ENCODE peak calls at places on chromosome 17, in six cellular contexts. O is right lobe of liver, R is adrenal gland, C is A549, H is stomach, A is transverse colon. X is an unnamed sample. For H3K4me1, the result is how much of the 10 kb centered on the place peaks cover.

GRCh38 chr17:15185625-15185991 is 79.5 kb downstream of the PMP22 start:
- DNase-seq in O (no peak), R (peak), C (peak), H (no peak), A (peak), X (peak)

GRCh38 chr17:83053021-83053778 is 26.2 kb upstream of the METRNL start:
- DNase-seq in O (no peak), R (peak), C (no peak), H (peak), A (no peak), X (no peak)

GRCh38 chr17:65774787-65775186 is 213.3 kb upstream of the AXIN2 start:
- DNase-seq in O (no peak), R (no peak), C (no peak), H (no peak), A (no peak), X (no peak)

GRCh38 chr17:50261051-50261915 is 13.0 kb upstream of the TMEM92 start:
- DNase-seq in O (no peak), R (no peak), C (no peak), H (no peak), A (no peak), X (no peak)

GRCh38 chr17:74259667-74260524 is 14.1 kb upstream of the DNAI2 start:
- DNase-seq in O (no peak), R (no peak), C (no peak), H (no peak), A (no peak), X (no peak)

GRCh38 chr17:27551701-27552466 is 79.1 kb upstream of the LGALS9 start:
- DNase-seq in O (no peak), R (no peak), C (peak), H (no peak), A (peak), X (no peak)

GRCh38 chr17:27663862-27664605 is 33.0 kb downstream of the LGALS9 start:
- DNase-seq in O (peak), R (no peak), C (no peak), H (no peak), A (no peak), X (no peak)

GRCh38 chr17:33175565-33175964 is 117.5 kb downstream of the ASIC2 start:
- DNase-seq in O (no peak), R (no peak), C (no peak), H (no peak), A (no peak), X (no peak)

GRCh38 chr17:40290629-40291296 is 3.1 kb downstream of the CDC6 start:
- DNase-seq in O (no peak), R (peak), C (peak), H (peak), A (peak), X (peak)

GRCh38 chr17:50918933-50919296 is 52.8 kb upstream of the TOB1 start:
- DNase-seq in O (peak), R (no peak), C (no peak), H (peak), A (peak), X (no peak)

GRCh38 chr17:65290041-65290440 is 152.9 kb downstream of the RGS9 start:
- DNase-seq in O (no peak), R (no peak), C (no peak), H (no peak), A (peak), X (no peak)

GRCh38 chr17:8159459-8160223 is 3.1 kb downstream of the VAMP2 start:
- DNase-seq in O (peak), R (no peak), C (no peak), H (no peak), A (no peak), X (no peak)

GRCh38 chr17:16676645-16677044 is 13.4 kb upstream of the CCDC144A start:
- DNase-seq in O (no peak), R (no peak), C (no peak), H (no peak), A (no peak), X (no peak)

GRCh38 chr17:4968166-4968915 is 724 bp upstream of the SPAG7 start:
- DNase-seq in O (no peak), R (peak), C (no peak), H (no peak), A (no peak), X (peak)

GRCh38 chr17:61461967-61462733 is 9.9 kb downstream of the TBX4 start:
- DNase-seq in O (peak), R (no peak), C (no peak), H (no peak), A (no peak), X (no peak)

GRCh38 chr17:37791434-37791833 is 46.6 kb upstream of the HNF1B start:
- DNase-seq in O (no peak), R (no peak), C (peak), H (peak), A (peak), X (no peak)

GRCh38 chr17:48871551-48872351 is 20.8 kb upstream of the ATP5MC1 start:
- DNase-seq in O (peak), R (peak), C (peak), H (peak), A (peak), X (no peak)

GRCh38 chr17:49230636-49231562 is at the start of gene PHOSPHO1:
- DNase-seq in O (peak), R (peak), C (peak), H (peak), A (peak), X (peak)

GRCh38 chr17:45385331-45385997 is 47.2 kb downstream of the ARHGAP27 start:
- DNase-seq in O (peak), R (peak), C (peak), H (peak), A (peak), X (peak)

GRCh38 chr17:49252148-49252682 is 21.6 kb upstream of the PHOSPHO1 start:
- DNase-seq in O (no peak), R (peak), C (peak), H (no peak), A (no peak), X (no peak)

GRCh38 chr17:43917348-43918025 is 10.2 kb upstream of the MPP2 start:
- DNase-seq in O (no peak), R (peak), C (peak), H (peak), A (peak), X (peak)

GRCh38 chr17:15442316-15443185 is 24.9 kb downstream of the CDRT4 start:
- DNase-seq in O (no peak), R (no peak), C (no peak), H (no peak), A (no peak), X (no peak)

GRCh38 chr17:65219124-65219523 is 82.0 kb downstream of the RGS9 start:
- DNase-seq in O (no peak), R (no peak), C (peak), H (no peak), A (no peak), X (no peak)

GRCh38 chr17:69407759-69408158 is 6.7 kb upstream of the MAP2K6 start:
- DNase-seq in O (no peak), R (no peak), C (no peak), H (no peak), A (no peak), X (no peak)

GRCh38 chr17:50589112-50589712 is 28.7 kb downstream of the CACNA1G start:
- DNase-seq in O (no peak), R (peak), C (no peak), H (peak), A (no peak), X (peak)

GRCh38 chr17:34305606-34306005 is 13.6 kb upstream of the CCL8 start:
- DNase-seq in O (no peak), R (no peak), C (no peak), H (no peak), A (no peak), X (no peak)

GRCh38 chr17:34307110-34307509 is 12.1 kb upstream of the CCL8 start:
- DNase-seq in O (no peak), R (no peak), C (no peak), H (no peak), A (no peak), X (no peak)

GRCh38 chr17:34306466-34306865 is 12.8 kb upstream of the CCL8 start:
- DNase-seq in O (no peak), R (peak), C (peak), H (no peak), A (no peak), X (peak)

GRCh38 chr17:34311291-34311690 is 7.9 kb upstream of the CCL8 start:
- DNase-seq in O (no peak), R (no peak), C (no peak), H (no peak), A (no peak), X (no peak)

DNA sequence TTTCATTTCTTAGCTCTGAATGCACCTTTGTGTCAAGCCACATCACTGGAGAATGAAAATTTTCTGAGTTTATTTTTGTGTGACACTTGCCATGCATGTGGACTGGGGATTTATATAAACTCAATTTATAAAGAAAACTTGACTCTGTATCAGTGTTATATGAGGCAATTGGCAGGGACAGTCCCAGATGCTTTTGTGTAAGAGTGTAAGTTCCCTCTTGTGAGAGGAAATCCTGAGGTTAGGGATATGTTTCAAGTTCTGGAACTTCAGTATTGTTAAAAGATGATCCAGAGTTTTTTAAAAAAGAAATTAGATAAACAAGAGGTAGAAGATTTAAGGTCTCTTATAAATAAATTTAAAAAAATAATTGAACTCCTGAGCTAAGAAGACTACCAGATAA is 10.9 kb upstream of the CCL8 start:
- DNase-seq in O (no peak), R (no peak), C (no peak), H (no peak), A (no peak), X (no peak)
- H3K4me1 ChIP-seq in O (under half), R (under half), C (under half), H (under half), A (under half), X (under half)

DNA sequence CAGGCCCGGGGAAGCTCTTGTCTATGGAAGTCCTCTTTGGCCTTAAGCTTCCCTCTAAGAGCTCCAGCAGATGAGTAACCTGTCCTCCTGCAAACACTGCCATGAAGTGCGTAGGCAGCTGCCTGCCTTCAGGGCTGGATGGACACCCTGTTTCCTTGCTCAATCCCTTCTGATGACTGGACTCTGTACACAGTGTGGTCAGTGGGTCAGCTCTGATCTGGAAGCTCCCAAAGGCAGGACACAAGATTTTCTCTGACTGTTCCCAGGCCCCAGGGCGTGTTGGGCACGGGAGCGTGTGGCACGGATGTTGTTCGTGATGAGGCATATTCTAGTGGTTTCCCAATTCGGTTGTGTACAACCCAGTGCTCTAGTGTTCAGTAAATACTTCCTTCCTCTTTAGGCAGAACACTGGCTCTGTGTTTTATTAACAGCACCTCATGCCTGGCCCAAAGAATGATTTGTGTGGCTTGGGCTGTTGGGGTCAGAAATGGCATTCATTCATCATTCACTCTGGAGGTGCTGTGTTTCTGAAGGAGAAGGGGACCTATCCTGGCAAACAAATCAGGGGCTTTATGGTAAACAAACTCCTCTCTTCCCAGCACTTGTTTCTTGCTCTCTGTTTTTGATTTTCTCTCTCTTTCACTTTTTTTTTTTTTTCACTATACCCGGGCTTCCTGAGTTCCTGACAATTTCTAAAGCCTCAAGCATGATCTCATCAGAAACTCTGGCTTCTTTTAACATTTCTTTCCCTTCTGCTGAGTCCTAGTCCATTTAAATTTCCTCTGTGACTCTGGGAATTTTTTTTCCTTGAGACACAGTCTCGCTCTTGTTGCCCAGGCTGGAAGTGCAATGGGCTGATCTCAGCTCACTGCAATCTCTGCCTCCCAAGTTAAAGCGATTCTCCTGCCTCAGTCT is 12.0 kb upstream of the RNF157 start:
- DNase-seq in O (peak), R (peak), C (peak), H (peak), A (peak), X (no peak)
- TF ChIP-seq POLR2A in O (peak), R (no peak), C (no peak), H (no peak), A (peak), X (no peak)

DNA sequence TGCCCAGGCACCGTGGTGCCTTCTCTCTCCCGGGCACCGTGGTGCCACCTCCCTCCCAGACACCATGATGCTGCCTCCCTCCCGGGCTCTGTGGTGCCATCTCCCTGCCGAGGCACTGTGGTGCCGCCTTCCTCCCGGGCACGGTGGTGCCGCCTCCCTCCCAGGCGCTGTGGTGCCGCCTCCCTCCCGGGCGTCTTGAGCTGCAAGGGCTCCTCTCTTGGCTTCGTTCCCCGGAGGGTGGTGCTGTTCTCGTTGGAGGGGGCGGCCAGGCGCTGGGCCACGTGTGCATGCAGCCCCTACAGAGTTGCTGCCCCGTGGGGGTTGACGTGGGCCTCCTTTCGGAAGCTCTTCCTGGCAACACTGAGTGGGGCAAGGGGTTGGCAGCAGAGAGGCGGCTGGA is 8.2 kb downstream of the CENPX start:
- DNase-seq in O (no peak), R (no peak), C (no peak), H (no peak), A (no peak), X (no peak)
- H3K27ac ChIP-seq in O (no peak), R (no peak), C (no peak), H (no peak), A (no peak), X (no peak)

DNA sequence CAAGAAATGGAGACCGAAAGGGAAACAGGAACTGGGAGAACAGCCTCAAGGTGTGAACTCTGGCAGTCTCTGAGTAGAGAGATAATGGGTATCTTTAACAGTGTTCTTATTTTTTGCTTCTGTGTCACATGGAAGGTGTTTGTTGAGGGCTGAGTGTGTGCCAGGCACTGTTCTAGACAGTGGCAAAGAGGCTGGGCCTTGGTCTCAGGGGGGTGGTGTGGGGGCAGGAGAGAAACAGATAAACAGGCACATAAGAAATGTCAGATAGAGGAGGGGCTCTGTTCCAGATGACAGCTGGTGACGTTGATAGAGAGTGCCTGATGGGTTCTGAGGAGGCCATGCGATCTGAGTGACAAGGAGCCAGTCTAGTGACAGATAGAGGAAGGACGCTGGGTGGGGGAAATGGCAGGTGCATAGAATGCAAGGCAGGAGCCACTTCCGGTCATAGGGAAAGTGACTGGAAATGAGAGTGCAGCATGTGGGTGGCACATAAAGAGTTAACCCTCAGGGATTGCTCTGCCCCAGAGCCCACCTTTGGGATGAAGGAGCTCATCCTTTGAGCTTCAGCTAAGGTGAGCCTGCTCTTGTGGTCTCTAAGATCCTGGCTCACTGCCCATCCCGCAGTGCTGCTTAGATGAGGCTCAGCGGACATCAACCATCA is 33.9 kb downstream of the EPN2 start:
- DNase-seq in O (no peak), R (no peak), C (no peak), H (no peak), A (no peak), X (no peak)
- H3K4me1 ChIP-seq in O (under half), R (under half), C (under half), H (under half), A (under half), X (under half)

DNA sequence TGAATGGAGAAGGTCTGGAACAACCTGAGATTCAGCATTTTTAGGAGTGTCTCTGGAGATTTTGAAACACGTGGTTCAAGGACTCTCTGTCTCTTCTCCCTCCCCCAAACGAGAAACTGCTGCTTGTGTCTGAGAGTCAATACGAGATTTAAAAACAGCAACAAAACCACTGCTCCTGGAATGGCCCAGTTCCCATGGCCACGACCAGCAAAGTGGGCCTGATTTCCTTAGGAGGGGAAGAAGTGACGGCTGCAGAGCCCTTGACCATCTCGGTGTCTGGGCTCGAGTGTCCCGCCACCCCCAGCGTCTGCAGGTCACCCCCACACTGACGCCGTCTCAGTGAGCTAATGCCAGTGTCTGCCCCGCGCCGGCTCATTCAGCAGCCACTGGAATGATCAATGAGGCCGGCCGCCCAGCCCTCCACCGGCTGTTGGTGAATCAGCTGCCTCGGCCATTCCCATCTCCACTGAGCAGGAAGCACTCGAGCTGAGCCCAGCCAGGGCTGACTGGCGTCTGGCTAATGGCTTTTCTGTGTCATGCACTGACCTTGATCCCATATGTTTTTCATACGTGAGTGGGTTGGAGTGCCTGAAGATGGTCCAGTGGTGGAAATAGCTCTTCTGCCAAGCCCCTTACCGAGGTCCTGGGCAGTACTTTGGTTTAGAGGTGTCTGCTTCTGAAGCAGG is 151.8 kb downstream of the PITPNC1 start:
- DNase-seq in O (peak), R (peak), C (peak), H (peak), A (peak), X (peak)
- TF ChIP-seq POLR2A in O (no peak), R (peak), C (no peak), H (no peak), A (no peak), X (peak)

DNA sequence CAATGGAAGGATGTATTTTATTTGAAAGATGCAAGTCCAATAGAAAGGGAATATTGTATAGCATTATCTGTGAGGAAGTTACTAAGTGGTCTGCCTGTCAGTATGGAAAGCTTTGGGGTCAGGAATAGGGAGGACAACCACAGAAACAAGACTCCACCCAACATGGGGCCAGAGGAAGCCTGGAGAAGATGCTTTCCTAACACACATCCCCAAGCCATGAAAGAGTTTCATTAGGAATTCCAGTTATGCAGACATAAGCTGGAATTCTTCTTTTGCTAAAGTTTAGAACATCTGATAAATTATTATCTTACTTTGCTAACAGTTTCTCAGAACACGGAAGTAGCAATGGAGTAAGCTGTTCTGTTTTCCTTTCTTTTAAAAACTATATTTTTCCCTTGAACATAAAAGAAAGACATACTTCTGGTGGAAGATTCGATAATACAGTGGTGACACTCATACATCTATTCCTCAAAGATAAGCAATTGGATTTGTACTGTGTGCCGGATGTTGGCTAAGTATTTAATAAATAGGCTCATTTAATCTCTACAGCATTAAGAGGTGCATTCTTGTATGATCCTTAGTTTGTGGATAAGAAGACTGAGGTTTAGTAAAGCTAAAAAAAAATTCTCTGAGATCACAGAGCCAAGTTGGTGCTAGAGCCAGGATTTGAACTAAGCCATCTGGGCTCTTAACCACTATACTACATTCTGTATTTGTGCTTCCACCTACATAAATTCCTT is 51.0 kb upstream of the GAS7 start:
- DNase-seq in O (no peak), R (no peak), C (no peak), H (no peak), A (no peak), X (no peak)
- H3K27ac ChIP-seq in O (no peak), R (no peak), C (no peak), H (no peak), A (no peak), X (no peak)

X was measured in thyroid gland.